ENCODE peak calls at places on chromosomes 13 and 19, in five cellular contexts. N is heart right ventricle, A is AG10803, R is neural progenitor cell, H is esophagus squamous epithelium. S is an unnamed sample.
A peak's percentile ranks its signal among the peaks of the same experiment; 100 is the strongest.

GRCh38 chr13:67063036-67063435 is 167.1 kb downstream of the PCDH9 start:
- DNase-seq in N (no peak), A (no peak), R (no peak), H (no peak), S (no peak)

GRCh38 chr19:30626567-30626966 is 254.4 kb downstream of the ZNF536 start:
- DNase-seq in N (no peak), A (no peak), R (no peak), H (no peak), S (no peak)

GRCh38 chr19:43504426-43505185 is at the start of gene PHLDB3:
- DNase-seq in N (peak; percentile 29), A (peak; percentile 12), R (no peak), H (no peak), S (no peak)

GRCh38 chr19:19224852-19225494 is 13.2 kb downstream of the NCAN start:
- DNase-seq in N (peak; percentile 26), A (peak; percentile 47), R (peak; percentile 91), H (no peak), S (peak; percentile 48)

GRCh38 chr19:39847525-39847924 is 1.3 kb upstream of the FBL start:
- DNase-seq in N (no peak), A (no peak), R (no peak), H (no peak), S (no peak)

GRCh38 chr13:68027311-68027710 is 797.2 kb upstream of the PCDH9 start:
- DNase-seq in N (no peak), A (no peak), R (no peak), H (no peak), S (no peak)

GRCh38 chr13:48377857-48378256 is 35.1 kb downstream of the LPAR6 start:
- DNase-seq in N (no peak), A (no peak), R (no peak), H (no peak), S (no peak)

GRCh38 chr13:44188257-44188656 is 185.4 kb upstream of the SERP2 start:
- DNase-seq in N (no peak), A (peak; percentile 58), R (no peak), H (no peak), S (no peak)

GRCh38 chr13:112931028-112931934 is 37.7 kb upstream of the MCF2L start:
- DNase-seq in N (no peak), A (peak; percentile 70), R (peak; percentile 73), H (no peak), S (no peak)

GRCh38 chr13:88068975-88069374 is 397.8 kb downstream of the SLITRK5 start:
- DNase-seq in N (no peak), A (no peak), R (peak; percentile 61), H (no peak), S (no peak)

GRCh38 chr19:40528533-40529092 is 48.1 kb upstream of the SHKBP1 start:
- DNase-seq in N (no peak), A (no peak), R (no peak), H (no peak), S (no peak)

GRCh38 chr13:109840201-109840892 is 54.0 kb upstream of the IRS2 start:
- DNase-seq in N (no peak), A (peak; percentile 88), R (peak; percentile 72), H (no peak), S (no peak)

GRCh38 chr19:29245221-29245620 is 32.3 kb upstream of the UQCRFS1 start:
- DNase-seq in N (no peak), A (peak; percentile 2), R (no peak), H (no peak), S (peak; percentile 42)

GRCh38 chr19:54518844-54519243 is 16.2 kb downstream of the LAIR2 start:
- DNase-seq in N (peak; percentile 8), A (no peak), R (no peak), H (no peak), S (no peak)

GRCh38 chr19:44747739-44748425 is 626 bp upstream of the BCL3 start:
- DNase-seq in N (peak; percentile 69), A (peak; percentile 61), R (peak; percentile 17), H (no peak), S (no peak)

GRCh38 chr19:54388001-54388802 is 23.5 kb upstream of the LAIR1 start:
- DNase-seq in N (no peak), A (no peak), R (no peak), H (no peak), S (no peak)

GRCh38 chr13:63124863-63125262 is 1709.2 kb upstream of the PCDH20 start:
- DNase-seq in N (no peak), A (peak; percentile 21), R (no peak), H (no peak), S (peak; percentile 32)

GRCh38 chr13:80705371-80706163 is 364.6 kb upstream of the SPRY2 start:
- DNase-seq in N (no peak), A (no peak), R (no peak), H (no peak), S (no peak)

GRCh38 chr19:51593969-51594773 is 23.1 kb downstream of the ZNF175 start:
- DNase-seq in N (peak; percentile 98), A (peak; percentile 97), R (peak; percentile 95), H (peak; percentile 89), S (peak; percentile 94)

GRCh38 chr19:3059653-3060052 is 2.6 kb downstream of the TLE5 start:
- DNase-seq in N (no peak), A (no peak), R (no peak), H (no peak), S (no peak)
- H3K4me3 ChIP-seq in N (peak overlapping the region; percentile 97), A (no peak overlapping the region), R (no peak overlapping the region), H (peak overlapping the region; percentile 96), S (no peak overlapping the region)

GRCh38 chr19:14978377-14978776 is 1.3 kb downstream of the SLC1A6 start:
- DNase-seq in N (no peak), A (no peak), R (no peak), H (no peak), S (no peak)

GRCh38 chr19:14979136-14979497 is 547 bp downstream of the SLC1A6 start:
- DNase-seq in N (no peak), A (no peak), R (peak; percentile 60), H (no peak), S (no peak)

GRCh38 chr19:14974488-14974887 is 5.2 kb downstream of the SLC1A6 start:
- DNase-seq in N (no peak), A (no peak), R (no peak), H (no peak), S (no peak)

GRCh38 chr19:14977128-14977527 is 2.5 kb downstream of the SLC1A6 start:
- DNase-seq in N (no peak), A (no peak), R (peak; percentile 5), H (no peak), S (no peak)

GRCh38 chr19:14979498-14980255 is at the start of gene SLC1A6:
- DNase-seq in N (no peak), A (no peak), R (peak; percentile 89), H (no peak), S (no peak)
- TF ChIP-seq CTCF in N (no peak), A (no peak), R (no peak), H (no peak), S (no peak)

DNA sequence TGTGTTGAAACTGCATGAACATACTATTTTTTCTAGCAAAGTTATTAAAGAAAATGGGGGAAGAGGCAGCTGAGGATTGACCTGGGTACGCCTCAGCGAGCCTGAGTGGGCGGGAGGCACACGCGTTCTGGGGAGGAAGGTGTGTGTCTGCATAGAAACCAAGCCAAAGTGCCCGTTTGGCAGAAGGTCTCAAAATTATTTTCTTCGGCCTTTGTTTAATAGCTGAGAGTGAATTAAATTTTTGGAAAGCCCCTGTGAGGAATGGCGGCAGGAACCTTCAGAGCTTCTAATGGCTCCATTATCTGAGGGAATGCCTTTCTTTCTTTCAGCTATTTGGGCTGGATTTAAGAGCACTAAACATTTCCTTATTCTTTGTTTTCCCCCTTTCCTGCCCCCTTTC is 5.2 kb downstream of the ZIC2 start:
- DNase-seq in N (no peak), A (no peak), R (peak; percentile 53), H (no peak), S (no peak)
- H3K4me3 ChIP-seq in N (no peak overlapping the region), A (no peak overlapping the region), R (peak overlapping the region; percentile 67), H (no peak overlapping the region), S (no peak overlapping the region)

DNA sequence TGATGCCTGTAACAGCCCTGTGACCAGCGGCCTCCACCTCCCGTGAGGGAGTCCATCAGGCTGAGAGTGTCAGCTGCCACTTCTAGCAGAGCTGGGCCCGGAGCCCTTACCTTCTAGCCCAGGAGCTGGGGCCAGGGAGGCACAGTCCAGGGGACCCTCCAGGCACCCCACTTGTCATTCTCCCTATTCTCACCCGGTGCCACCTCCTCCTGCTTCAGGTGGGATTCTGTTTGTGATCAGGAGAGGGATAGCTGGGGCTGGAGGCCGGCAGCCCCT is 4.1 kb downstream of the RASA3 start:
- DNase-seq in N (no peak), A (no peak), R (no peak), H (no peak), S (no peak)
- TF ChIP-seq CTCF in N (no peak), A (no peak), R (no peak), H (no peak), S (no peak)

GRCh38 chr13:20159646-20160345 is 1.1 kb downstream of the GJA3 start:
- DNase-seq in N (no peak), A (no peak), R (peak; percentile 51), H (no peak), S (no peak)

GRCh38 chr13:20161275-20161950 is 561 bp upstream of the GJA3 start:
- DNase-seq in N (no peak), A (no peak), R (peak; percentile 53), H (no peak), S (no peak)

GRCh38 chr13:20161951-20162300 is 1.1 kb upstream of the GJA3 start:
- DNase-seq in N (no peak), A (no peak), R (peak; percentile 43), H (no peak), S (no peak)

GRCh38 chr13:20157387-20157786 is 3.5 kb downstream of the GJA3 start:
- DNase-seq in N (no peak), A (no peak), R (no peak), H (no peak), S (no peak)

GRCh38 chr13:20160346-20161274 is at the start of gene GJA3:
- DNase-seq in N (peak; percentile 61), A (peak; percentile 4), R (peak; percentile 84), H (no peak), S (no peak)
- H3K4me3 ChIP-seq in N (peak within 1 kb of the TSS; percentile 64), A (peak within 1 kb of the TSS; percentile 47), R (peak within 1 kb of the TSS; percentile 61), H (peak within 1 kb of the TSS; percentile 64), S (peak within 1 kb of the TSS; percentile 28)